ENCODE peak calls at places on chromosomes 3 and 15, in five cellular contexts. Y is WTC11; A is caudate nucleus; S is GF-D8; C is activated T-helper 1 cell treated with anti-CD3 and anti-CD28 coated beads, Interleukin-2, amount 50 U/mL, for 16 hours. P is an unnamed sample.

GRCh38 chr3:62414786-62415185 is 41.4 kb upstream of the FEZF2 start:
- DNase-seq in Y (peak; percentile 54), A (no peak), S (no peak), C (no peak), P (no peak)

GRCh38 chr3:65233561-65233960 is 545.8 kb upstream of the ADAMTS9 start:
- DNase-seq in Y (no peak), A (no peak), S (no peak), C (no peak), P (no peak)

GRCh38 chr3:179744667-179745066 is 91.8 kb downstream of the USP13 start:
- DNase-seq in Y (no peak), A (no peak), S (no peak), C (no peak), P (no peak)

GRCh38 chr15:90451215-90451850 is 63.3 kb downstream of the IQGAP1 start:
- DNase-seq in Y (no peak), A (no peak), S (no peak), C (no peak), P (no peak)

GRCh38 chr3:21649519-21649918 is 101.5 kb downstream of the ZNF385D start:
- DNase-seq in Y (no peak), A (no peak), S (no peak), C (no peak), P (no peak)

GRCh38 chr3:58646503-58646902 is 20.1 kb downstream of the FAM3D start:
- DNase-seq in Y (no peak), A (no peak), S (no peak), C (no peak), P (no peak)

GRCh38 chr15:51731549-51732267 is 5.7 kb downstream of the LYSMD2 start:
- DNase-seq in Y (no peak), A (no peak), S (peak; percentile 67), C (no peak), P (peak; percentile 77)

GRCh38 chr3:119018690-119019463 is 15.8 kb downstream of the IGSF11 start:
- DNase-seq in Y (no peak), A (peak; percentile 52), S (no peak), C (no peak), P (no peak)

GRCh38 chr15:85587707-85588441 is 206.9 kb downstream of the KLHL25 start:
- DNase-seq in Y (no peak), A (no peak), S (no peak), C (no peak), P (no peak)

GRCh38 chr15:34124656-34125055 is 22.8 kb downstream of the PGBD4 start:
- DNase-seq in Y (no peak), A (no peak), S (no peak), C (no peak), P (no peak)

GRCh38 chr3:177700117-177700516 is 502.8 kb upstream of the TBL1XR1 start:
- DNase-seq in Y (no peak), A (no peak), S (no peak), C (no peak), P (no peak)

GRCh38 chr3:89859738-89860137 is 752.3 kb downstream of the EPHA3 start:
- DNase-seq in Y (no peak), A (no peak), S (no peak), C (no peak), P (no peak)

GRCh38 chr15:83837946-83838571 is 184.1 kb downstream of the ADAMTSL3 start:
- DNase-seq in Y (peak; percentile 67), A (peak; percentile 26), S (no peak), C (no peak), P (peak; percentile 28)

GRCh38 chr3:119413603-119414280 is 49.7 kb downstream of the TMEM39A start:
- DNase-seq in Y (peak; percentile 25), A (no peak), S (no peak), C (no peak), P (no peak)

GRCh38 chr15:43930079-43930478 is 103.3 kb downstream of the WDR76 start:
- DNase-seq in Y (peak; percentile 41), A (no peak), S (no peak), C (no peak), P (no peak)

P was measured in GM20000.